ENCODE peak calls at places on chromosome 14, in five cellular contexts. T, X, D, E and G are unnamed samples.

GRCh38 chr14:21023174-21023573 is 1.7 kb downstream of the NDRG2 start:
- DNase-seq in X (no peak), T (no peak), D (no peak), E (no peak), G (no peak)

GRCh38 chr14:91926131-91926890 is 21.2 kb downstream of the FBLN5 start:
- DNase-seq in E (no peak), D (no peak), T (no peak), X (no peak), G (no peak)

GRCh38 chr14:104694991-104695659 is 5.7 kb downstream of the INF2 start:
- DNase-seq in T (no peak), D (no peak), X (no peak), E (no peak), G (no peak)

GRCh38 chr14:75301666-75302325 is 23.2 kb downstream of the FOS start:
- DNase-seq in T (no peak), E (no peak), D (no peak), X (no peak), G (no peak)

GRCh38 chr14:87306770-87307169 is 686.2 kb downstream of the GALC start:
- DNase-seq in X (no peak), E (no peak), D (no peak), T (no peak), G (no peak)

GRCh38 chr14:23209651-23210423 is 26.4 kb upstream of the SLC7A8 start:
- DNase-seq in T (no peak), E (no peak), D (no peak), X (no peak), G (no peak)

GRCh38 chr14:57610631-57611030 is 117.0 kb upstream of the CCDC198 start:
- DNase-seq in D (no peak), T (no peak), E (no peak), X (no peak), G (no peak)

GRCh38 chr14:103326078-103326477 is 8.0 kb upstream of the EIF5 start:
- DNase-seq in X (no peak), D (no peak), E (no peak), T (no peak), G (no peak)

GRCh38 chr14:62532186-62532585 is 513.1 kb downstream of the KCNH5 start:
- DNase-seq in D (no peak), E (no peak), X (no peak), T (no peak), G (no peak)

GRCh38 chr14:103862393-103862782 is 15.0 kb upstream of the PPP1R13B start:
- DNase-seq in E (no peak), D (no peak), X (no peak), T (no peak), G (peak)

GRCh38 chr14:44108601-44109000 is 398.5 kb downstream of the FSCB start:
- DNase-seq in X (no peak), T (no peak), D (no peak), E (no peak), G (no peak)

GRCh38 chr14:100982764-100983163 is 79.2 kb upstream of the RTL1 start:
- DNase-seq in X (no peak), D (no peak), T (no peak), E (no peak), G (no peak)

GRCh38 chr14:103185051-103186027 is 62.1 kb downstream of the TNFAIP2 start:
- DNase-seq in T (peak), E (no peak), X (no peak), D (no peak), G (peak)

GRCh38 chr14:75016815-75017214 is 14.1 kb downstream of the EIF2B2 start:
- DNase-seq in D (no peak), T (no peak), X (no peak), E (no peak), G (no peak)

GRCh38 chr14:88476375-88476774 is 78.4 kb downstream of the PTPN21 start:
- DNase-seq in X (no peak), T (no peak), D (no peak), E (no peak), G (no peak)

GRCh38 chr14:21748869-21749303 is 75.3 kb upstream of the OR4E1 start:
- DNase-seq in D (no peak), X (peak), E (peak), T (peak), G (peak)

GRCh38 chr14:29926701-29927595 is 699 bp downstream of the PRKD1 start:
- DNase-seq in X (no peak), E (no peak), T (peak), D (no peak), G (peak)

GRCh38 chr14:69612014-69612758 is 790 bp downstream of the SUSD6 start:
- DNase-seq in D (no peak), E (no peak), T (peak), X (no peak), G (no peak)

GRCh38 chr14:100719976-100720520 is 6.6 kb upstream of the DLK1 start:
- DNase-seq in D (no peak), X (no peak), T (no peak), E (no peak), G (no peak)

GRCh38 chr14:76844223-76844622 is 18.0 kb downstream of the LRRC74A start:
- DNase-seq in D (no peak), E (no peak), T (no peak), X (no peak), G (no peak)

GRCh38 chr14:34715108-34715863 is 893 bp upstream of the CFL2 start:
- DNase-seq in X (no peak), D (no peak), E (no peak), T (no peak), G (no peak)

GRCh38 chr14:88986146-88986841 is 161.8 kb downstream of the TTC8 start:
- DNase-seq in X (no peak), E (no peak), D (no peak), T (no peak), G (no peak)

GRCh38 chr14:100670017-100670974 is 56.4 kb upstream of the DLK1 start:
- DNase-seq in T (no peak), D (no peak), E (no peak), X (no peak), G (no peak)

GRCh38 chr14:99028521-99028920 is 243.5 kb downstream of the BCL11B start:
- DNase-seq in D (no peak), X (no peak), E (no peak), T (no peak), G (no peak)

GRCh38 chr14:99029916-99030305 is 242.1 kb downstream of the BCL11B start:
- DNase-seq in D (no peak), T (no peak), X (no peak), E (no peak), G (no peak)

GRCh38 chr14:99029150-99029915 is 242.7 kb downstream of the BCL11B start:
- DNase-seq in D (no peak), T (no peak), E (no peak), X (no peak), G (no peak)

GRCh38 chr14:99026471-99026870 is 245.5 kb downstream of the BCL11B start:
- DNase-seq in D (no peak), X (no peak), E (no peak), T (no peak), G (no peak)

GRCh38 chr14:99028041-99028440 is 244.0 kb downstream of the BCL11B start:
- DNase-seq in D (no peak), E (no peak), T (no peak), X (no peak), G (no peak)
- TF ChIP-seq SUZ12 in D (no peak), E (no peak), T (no peak), X (no peak), G (no peak)

GRCh38 chr14:65940056-65940735 is 527.7 kb downstream of the FUT8 start:
- DNase-seq in X (no peak), T (peak), D (no peak), E (no peak), G (peak)
- TF ChIP-seq SUZ12 in X (no peak), T (no peak), D (no peak), E (no peak), G (no peak)

GRCh38 chr14:93780811-93781210 is 7.5 kb downstream of the PRIMA1 start:
- DNase-seq in T (no peak), E (no peak), D (no peak), X (no peak), G (no peak)

GRCh38 chr14:93775744-93776143 is 12.5 kb downstream of the PRIMA1 start:
- DNase-seq in E (no peak), T (no peak), X (no peak), D (no peak), G (no peak)

GRCh38 chr14:93775158-93775557 is 13.1 kb downstream of the PRIMA1 start:
- DNase-seq in D (no peak), X (no peak), E (no peak), T (no peak), G (no peak)

GRCh38 chr14:93778453-93778852 is 9.8 kb downstream of the PRIMA1 start:
- DNase-seq in X (no peak), D (no peak), E (no peak), T (no peak), G (peak)

DNA sequence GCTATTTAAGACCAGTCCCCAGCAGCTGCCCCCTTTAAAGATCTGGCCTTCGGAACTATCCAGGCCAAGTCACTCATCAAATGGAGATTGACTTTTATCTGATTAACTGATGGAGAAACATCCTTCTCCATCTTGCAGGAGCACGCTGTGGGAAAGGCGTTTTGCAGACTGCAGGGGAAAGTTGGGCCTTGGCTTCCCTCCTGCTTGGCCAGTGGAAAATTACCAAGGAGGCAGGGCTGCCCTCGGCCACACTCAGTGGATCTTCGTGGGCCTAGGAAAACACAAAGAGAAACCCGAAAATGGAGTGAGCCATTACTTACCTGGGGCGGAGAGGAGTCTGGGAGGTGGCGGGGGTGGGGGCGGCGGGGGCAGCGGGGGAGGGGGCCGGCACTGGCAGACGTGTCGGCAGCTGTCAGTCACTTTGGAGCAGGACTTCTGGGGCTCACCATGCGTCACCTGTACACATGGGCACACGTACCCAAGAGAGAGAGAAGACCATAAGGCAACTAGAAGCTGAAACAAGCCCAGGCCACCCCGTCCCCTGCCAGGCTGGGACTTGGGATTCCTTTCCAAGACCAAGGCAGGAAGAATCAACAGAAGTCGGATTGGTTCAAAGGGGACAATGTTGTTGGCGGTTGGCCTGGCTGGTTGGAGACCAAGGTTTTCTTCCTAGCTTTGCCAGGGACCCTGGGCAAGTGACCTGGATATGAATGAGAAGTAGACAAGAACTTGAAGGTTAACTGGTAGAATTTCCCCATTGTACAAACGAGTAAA is 9.2 kb downstream of the PRIMA1 start:
- DNase-seq in D (no peak), T (no peak), E (no peak), X (no peak), G (no peak)
- TF ChIP-seq SUZ12 in D (no peak), T (no peak), E (no peak), X (no peak), G (no peak)

DNA sequence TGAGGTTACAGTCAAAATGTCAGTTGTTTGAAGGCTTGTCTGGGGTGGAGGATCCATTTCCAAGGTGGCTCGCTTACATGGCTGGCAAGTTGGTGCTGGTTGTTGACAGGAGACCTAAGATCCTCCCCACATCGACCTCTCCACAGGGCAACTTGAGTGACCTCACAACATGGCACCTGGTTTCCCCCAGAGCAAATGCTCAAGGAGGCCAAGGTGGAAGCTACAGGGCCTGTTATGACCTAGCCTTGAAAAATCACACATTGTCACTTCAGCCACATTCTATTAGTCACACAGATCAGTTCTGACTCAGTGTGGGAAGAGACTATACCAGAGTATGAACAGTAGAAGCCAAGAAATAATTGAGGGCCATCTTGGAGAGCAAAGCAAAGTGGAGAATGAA is 11.3 kb upstream of the GNG2 start:
- DNase-seq in D (no peak), T (no peak), X (no peak), E (no peak), G (no peak)
- TF ChIP-seq SUZ12 in D (no peak), T (no peak), X (no peak), E (no peak), G (no peak)

GRCh38 chr14:68460541-68460940 is 332.3 kb downstream of the ZFP36L1 start:
- DNase-seq in T (no peak), D (no peak), X (no peak), E (no peak), G (no peak)
- TF ChIP-seq SUZ12 in T (no peak), D (no peak), X (no peak), E (no peak), G (no peak)

GRCh38 chr14:90109858-90110257 is 48.1 kb downstream of the KCNK13 start:
- DNase-seq in D (no peak), E (peak), X (no peak), T (peak), G (peak)

GRCh38 chr14:90115780-90116179 is 54.0 kb downstream of the KCNK13 start:
- DNase-seq in E (no peak), X (no peak), T (no peak), D (no peak), G (no peak)

GRCh38 chr14:90111895-90112534 is 50.2 kb downstream of the KCNK13 start:
- DNase-seq in X (no peak), T (no peak), E (no peak), D (no peak), G (peak)

GRCh38 chr14:90116444-90116843 is 54.6 kb downstream of the KCNK13 start:
- DNase-seq in X (no peak), D (no peak), E (no peak), T (no peak), G (no peak)

DNA sequence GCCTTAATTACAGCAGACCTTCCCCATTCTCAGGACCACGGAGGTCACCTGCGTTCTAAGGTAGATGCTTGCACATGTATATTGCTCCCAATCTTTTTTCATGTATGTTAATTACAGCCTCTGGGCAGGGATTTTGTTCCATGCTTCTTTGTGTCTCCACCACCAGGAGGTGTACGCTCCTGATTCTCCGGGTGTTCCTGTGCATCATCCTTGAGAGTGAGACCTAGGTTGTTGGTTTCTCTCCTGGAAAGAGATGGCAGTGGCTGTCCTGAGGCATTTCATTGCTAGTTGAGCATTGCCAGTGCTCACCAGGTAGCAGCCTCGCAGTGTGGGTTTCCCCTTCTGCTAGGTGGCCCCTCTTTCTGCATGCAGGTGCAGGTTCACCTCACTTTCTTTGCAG is 52.8 kb downstream of the KCNK13 start:
- DNase-seq in T (peak), X (no peak), E (no peak), D (no peak), G (peak)
- TF ChIP-seq SUZ12 in T (no peak), X (no peak), E (no peak), D (no peak), G (no peak)